ENCODE peak calls at places on chromosomes 11 and 22, in seven cellular contexts. One of them, this sample, is unnamed.

GRCh38 chr22:32341122-32341740 is 16.4 kb upstream of the RFPL3 start:
- DNase-seq in psoas muscle: no peak
- DNase-seq in ovary: no peak
- DNase-seq in cardiac muscle cell: no peak
- DNase-seq in lung: no peak
- DNase-seq in CD4-positive, alpha-beta T cell: no peak
- DNase-seq in lower lobe of right lung: no peak
- DNase-seq in this sample: no peak

GRCh38 chr11:88779551-88779950 is 286.2 kb downstream of the GRM5 start:
- DNase-seq in CD4-positive, alpha-beta T cell: no peak
- DNase-seq in lung: no peak
- DNase-seq in psoas muscle: no peak
- DNase-seq in lower lobe of right lung: no peak
- DNase-seq in cardiac muscle cell: no peak
- DNase-seq in ovary: no peak
- DNase-seq in this sample: no peak

GRCh38 chr11:104256525-104256924 is 92.6 kb upstream of the PDGFD start:
- DNase-seq in CD4-positive, alpha-beta T cell: no peak
- DNase-seq in lower lobe of right lung: no peak
- DNase-seq in ovary: no peak
- DNase-seq in cardiac muscle cell: peak; percentile 10
- DNase-seq in lung: no peak
- DNase-seq in psoas muscle: no peak
- DNase-seq in this sample: no peak

GRCh38 chr11:17790453-17790852 is 55.9 kb downstream of the KCNC1 start:
- DNase-seq in psoas muscle: no peak
- DNase-seq in ovary: no peak
- DNase-seq in cardiac muscle cell: no peak
- DNase-seq in lower lobe of right lung: no peak
- DNase-seq in CD4-positive, alpha-beta T cell: no peak
- DNase-seq in lung: no peak
- DNase-seq in this sample: no peak

GRCh38 chr11:10289765-10290420 is 4.1 kb downstream of the SBF2 start:
- DNase-seq in lung: no peak
- DNase-seq in cardiac muscle cell: no peak
- DNase-seq in lower lobe of right lung: no peak
- DNase-seq in ovary: no peak
- DNase-seq in psoas muscle: no peak
- DNase-seq in CD4-positive, alpha-beta T cell: no peak
- DNase-seq in this sample: no peak

GRCh38 chr11:114167355-114168085 is 108.0 kb downstream of the ZBTB16 start:
- DNase-seq in psoas muscle: no peak
- DNase-seq in CD4-positive, alpha-beta T cell: no peak
- DNase-seq in cardiac muscle cell: no peak
- DNase-seq in lower lobe of right lung: no peak
- DNase-seq in lung: no peak
- DNase-seq in ovary: no peak
- DNase-seq in this sample: no peak

GRCh38 chr11:128501576-128502549 is 85.5 kb downstream of the ETS1 start:
- DNase-seq in CD4-positive, alpha-beta T cell: no peak
- DNase-seq in ovary: no peak
- DNase-seq in cardiac muscle cell: no peak
- DNase-seq in lung: no peak
- DNase-seq in lower lobe of right lung: no peak
- DNase-seq in psoas muscle: no peak
- DNase-seq in this sample: no peak

GRCh38 chr11:26134481-26135355 is 197.2 kb upstream of the ANO3 start:
- DNase-seq in lower lobe of right lung: no peak
- DNase-seq in CD4-positive, alpha-beta T cell: no peak
- DNase-seq in psoas muscle: no peak
- DNase-seq in ovary: no peak
- DNase-seq in cardiac muscle cell: peak; percentile 16
- DNase-seq in lung: no peak
- DNase-seq in this sample: no peak

GRCh38 chr11:116691779-116692178 is 81.0 kb downstream of the BUD13 start:
- DNase-seq in psoas muscle: peak; percentile 36
- DNase-seq in lower lobe of right lung: peak; percentile 54
- DNase-seq in cardiac muscle cell: peak; percentile 63
- DNase-seq in ovary: peak; percentile 64
- DNase-seq in lung: peak; percentile 50
- DNase-seq in CD4-positive, alpha-beta T cell: peak; percentile 26
- DNase-seq in this sample: no peak

GRCh38 chr11:844693-845644 is 2.3 kb downstream of the TSPAN4 start:
- DNase-seq in cardiac muscle cell: peak; percentile 55
- DNase-seq in lower lobe of right lung: peak; percentile 91
- DNase-seq in CD4-positive, alpha-beta T cell: no peak
- DNase-seq in ovary: peak; percentile 95
- DNase-seq in psoas muscle: peak; percentile 90
- DNase-seq in lung: peak; percentile 94
- DNase-seq in this sample: peak; percentile 98

GRCh38 chr11:32827276-32827675 is 2.5 kb upstream of the PRRG4 start:
- DNase-seq in ovary: no peak
- DNase-seq in CD4-positive, alpha-beta T cell: no peak
- DNase-seq in cardiac muscle cell: no peak
- DNase-seq in lower lobe of right lung: no peak
- DNase-seq in psoas muscle: no peak
- DNase-seq in lung: no peak
- DNase-seq in this sample: no peak

GRCh38 chr11:64356498-64357411 is 2.2 kb upstream of the RPS6KA4 start:
- DNase-seq in CD4-positive, alpha-beta T cell: no peak
- DNase-seq in lower lobe of right lung: no peak
- DNase-seq in cardiac muscle cell: peak; percentile 84
- DNase-seq in psoas muscle: no peak
- DNase-seq in lung: no peak
- DNase-seq in ovary: no peak
- DNase-seq in this sample: peak; percentile 74

GRCh38 chr11:65559951-65560537 is 1.9 kb upstream of the LTBP3 start:
- DNase-seq in psoas muscle: no peak
- DNase-seq in lung: no peak
- DNase-seq in ovary: no peak
- DNase-seq in lower lobe of right lung: no peak
- DNase-seq in CD4-positive, alpha-beta T cell: no peak
- DNase-seq in cardiac muscle cell: no peak
- DNase-seq in this sample: peak; percentile 64

GRCh38 chr11:93541884-93542752 is 1.1 kb downstream of the SMCO4 start:
- DNase-seq in psoas muscle: peak; percentile 40
- DNase-seq in lower lobe of right lung: peak; percentile 68
- DNase-seq in ovary: peak; percentile 54
- DNase-seq in cardiac muscle cell: peak; percentile 57
- DNase-seq in lung: peak; percentile 39
- DNase-seq in CD4-positive, alpha-beta T cell: peak; percentile 13
- DNase-seq in this sample: peak; percentile 82

GRCh38 chr11:16114978-16115871 is 241.1 kb downstream of the SOX6 start:
- DNase-seq in lower lobe of right lung: no peak
- DNase-seq in ovary: no peak
- DNase-seq in psoas muscle: no peak
- DNase-seq in lung: no peak
- DNase-seq in cardiac muscle cell: no peak
- DNase-seq in CD4-positive, alpha-beta T cell: no peak
- DNase-seq in this sample: no peak

GRCh38 chr11:75891947-75892739 is 77.1 kb downstream of the UVRAG start:
- DNase-seq in ovary: no peak
- DNase-seq in CD4-positive, alpha-beta T cell: no peak
- DNase-seq in psoas muscle: no peak
- DNase-seq in cardiac muscle cell: no peak
- DNase-seq in lower lobe of right lung: no peak
- DNase-seq in lung: no peak
- DNase-seq in this sample: no peak

GRCh38 chr11:78424334-78425270 is 7.0 kb upstream of the GAB2 start:
- DNase-seq in lower lobe of right lung: no peak
- DNase-seq in psoas muscle: no peak
- DNase-seq in cardiac muscle cell: no peak
- DNase-seq in CD4-positive, alpha-beta T cell: no peak
- DNase-seq in lung: no peak
- DNase-seq in ovary: no peak
- DNase-seq in this sample: no peak

GRCh38 chr22:48182036-48182435 is 1419.6 kb downstream of the TBC1D22A start:
- DNase-seq in lung: no peak
- DNase-seq in CD4-positive, alpha-beta T cell: no peak
- DNase-seq in lower lobe of right lung: no peak
- DNase-seq in cardiac muscle cell: no peak
- DNase-seq in psoas muscle: no peak
- DNase-seq in ovary: no peak
- DNase-seq in this sample: no peak
- H3K9me3 ChIP-seq in lung: no peaks in the 10 kb centered on the region
- H3K9me3 ChIP-seq in CD4-positive, alpha-beta T cell: no peaks in the 10 kb centered on the region
- H3K9me3 ChIP-seq in lower lobe of right lung: no peaks in the 10 kb centered on the region
- H3K9me3 ChIP-seq in cardiac muscle cell: no peaks in the 10 kb centered on the region
- H3K9me3 ChIP-seq in psoas muscle: no peaks in the 10 kb centered on the region
- H3K9me3 ChIP-seq in ovary: no peaks in the 10 kb centered on the region
- H3K9me3 ChIP-seq in this sample: no peaks in the 10 kb centered on the region

GRCh38 chr22:49548356-49549202 is 279.1 kb downstream of the BRD1 start:
- DNase-seq in ovary: peak; percentile 3
- DNase-seq in lower lobe of right lung: peak; percentile 30
- DNase-seq in cardiac muscle cell: no peak
- DNase-seq in CD4-positive, alpha-beta T cell: no peak
- DNase-seq in lung: no peak
- DNase-seq in psoas muscle: no peak
- DNase-seq in this sample: peak; percentile 57
- H3K9me3 ChIP-seq in ovary: peaks cover 9% of the 10 kb centered on the region
- H3K9me3 ChIP-seq in lower lobe of right lung: peaks cover 15% of the 10 kb centered on the region
- H3K9me3 ChIP-seq in cardiac muscle cell: no peaks in the 10 kb centered on the region
- H3K9me3 ChIP-seq in CD4-positive, alpha-beta T cell: no peaks in the 10 kb centered on the region
- H3K9me3 ChIP-seq in lung: no peaks in the 10 kb centered on the region
- H3K9me3 ChIP-seq in psoas muscle: no peaks in the 10 kb centered on the region
- H3K9me3 ChIP-seq in this sample: no peaks in the 10 kb centered on the region

GRCh38 chr11:122917311-122917710 is 34.8 kb downstream of the JHY start:
- DNase-seq in cardiac muscle cell: no peak
- DNase-seq in lung: peak; percentile 83
- DNase-seq in psoas muscle: peak; percentile 20
- DNase-seq in ovary: no peak
- DNase-seq in CD4-positive, alpha-beta T cell: no peak
- DNase-seq in lower lobe of right lung: no peak
- DNase-seq in this sample: no peak
- H3K9me3 ChIP-seq in cardiac muscle cell: no peaks in the 10 kb centered on the region
- H3K9me3 ChIP-seq in lung: no peaks in the 10 kb centered on the region
- H3K9me3 ChIP-seq in psoas muscle: no peaks in the 10 kb centered on the region
- H3K9me3 ChIP-seq in ovary: no peaks in the 10 kb centered on the region
- H3K9me3 ChIP-seq in CD4-positive, alpha-beta T cell: no peaks in the 10 kb centered on the region
- H3K9me3 ChIP-seq in lower lobe of right lung: no peaks in the 10 kb centered on the region
- H3K9me3 ChIP-seq in this sample: no peaks in the 10 kb centered on the region

GRCh38 chr11:36000616-36001190 is 56.8 kb downstream of the LDLRAD3 start:
- DNase-seq in cardiac muscle cell: no peak
- DNase-seq in psoas muscle: no peak
- DNase-seq in lower lobe of right lung: no peak
- DNase-seq in lung: peak; percentile 63
- DNase-seq in ovary: no peak
- DNase-seq in CD4-positive, alpha-beta T cell: no peak
- DNase-seq in this sample: no peak
- H3K9me3 ChIP-seq in cardiac muscle cell: no peaks in the 10 kb centered on the region
- H3K9me3 ChIP-seq in psoas muscle: no peaks in the 10 kb centered on the region
- H3K9me3 ChIP-seq in lower lobe of right lung: no peaks in the 10 kb centered on the region
- H3K9me3 ChIP-seq in lung: no peaks in the 10 kb centered on the region
- H3K9me3 ChIP-seq in ovary: no peaks in the 10 kb centered on the region
- H3K9me3 ChIP-seq in CD4-positive, alpha-beta T cell: no peaks in the 10 kb centered on the region
- H3K9me3 ChIP-seq in this sample: no peaks in the 10 kb centered on the region

GRCh38 chr11:35970445-35970844 is 26.6 kb downstream of the LDLRAD3 start:
- DNase-seq in lower lobe of right lung: no peak
- DNase-seq in CD4-positive, alpha-beta T cell: no peak
- DNase-seq in psoas muscle: no peak
- DNase-seq in cardiac muscle cell: no peak
- DNase-seq in lung: no peak
- DNase-seq in ovary: no peak
- DNase-seq in this sample: no peak
- H3K9me3 ChIP-seq in lower lobe of right lung: no peaks in the 10 kb centered on the region
- H3K9me3 ChIP-seq in CD4-positive, alpha-beta T cell: no peaks in the 10 kb centered on the region
- H3K9me3 ChIP-seq in psoas muscle: no peaks in the 10 kb centered on the region
- H3K9me3 ChIP-seq in cardiac muscle cell: no peaks in the 10 kb centered on the region
- H3K9me3 ChIP-seq in lung: peaks cover 3% of the 10 kb centered on the region
- H3K9me3 ChIP-seq in ovary: no peaks in the 10 kb centered on the region
- H3K9me3 ChIP-seq in this sample: no peaks in the 10 kb centered on the region

GRCh38 chr11:48669146-48669545 is 180.6 kb downstream of the OR4A47 start:
- DNase-seq in CD4-positive, alpha-beta T cell: no peak
- DNase-seq in ovary: no peak
- DNase-seq in lung: no peak
- DNase-seq in cardiac muscle cell: no peak
- DNase-seq in lower lobe of right lung: no peak
- DNase-seq in psoas muscle: no peak
- DNase-seq in this sample: no peak
- H3K9me3 ChIP-seq in CD4-positive, alpha-beta T cell: peaks cover 53% of the 10 kb centered on the region
- H3K9me3 ChIP-seq in ovary: peaks cover 2% of the 10 kb centered on the region
- H3K9me3 ChIP-seq in lung: peaks cover 57% of the 10 kb centered on the region
- H3K9me3 ChIP-seq in cardiac muscle cell: no peaks in the 10 kb centered on the region
- H3K9me3 ChIP-seq in lower lobe of right lung: peaks cover 31% of the 10 kb centered on the region
- H3K9me3 ChIP-seq in psoas muscle: peaks cover 25% of the 10 kb centered on the region
- H3K9me3 ChIP-seq in this sample: peaks cover 32% of the 10 kb centered on the region

DNA sequence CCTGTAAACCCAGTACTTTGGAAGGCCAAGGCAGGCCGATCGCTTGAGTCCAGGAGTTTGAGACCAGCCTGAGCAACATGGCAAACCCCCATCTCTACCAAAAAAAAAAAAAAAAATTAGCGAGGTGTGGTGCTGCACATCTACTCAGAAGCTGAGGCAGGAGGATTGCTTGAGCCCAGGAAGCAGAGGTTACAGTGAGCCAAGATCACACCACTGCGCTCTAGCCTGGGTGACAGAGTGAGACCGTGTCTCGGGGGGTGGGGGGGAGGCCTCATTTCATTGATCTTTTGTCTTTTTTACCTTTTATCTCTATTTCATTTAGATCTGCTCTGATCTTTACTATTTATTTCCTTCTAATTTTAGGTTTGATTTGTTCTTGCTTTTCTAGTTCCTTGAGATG is 51.8 kb downstream of the KCNQ1OT1 start:
- DNase-seq in lung: no peak
- DNase-seq in CD4-positive, alpha-beta T cell: no peak
- DNase-seq in ovary: no peak
- DNase-seq in cardiac muscle cell: no peak
- DNase-seq in psoas muscle: no peak
- DNase-seq in lower lobe of right lung: no peak
- DNase-seq in this sample: no peak
- H3K9me3 ChIP-seq in lung: peaks cover 22% of the 10 kb centered on the region
- H3K9me3 ChIP-seq in CD4-positive, alpha-beta T cell: peaks cover 68% of the 10 kb centered on the region
- H3K9me3 ChIP-seq in ovary: peaks cover 15% of the 10 kb centered on the region
- H3K9me3 ChIP-seq in cardiac muscle cell: no peaks in the 10 kb centered on the region
- H3K9me3 ChIP-seq in psoas muscle: peaks cover 75% of the 10 kb centered on the region
- H3K9me3 ChIP-seq in lower lobe of right lung: peaks cover 74% of the 10 kb centered on the region
- H3K9me3 ChIP-seq in this sample: peaks cover 86% of the 10 kb centered on the region

DNA sequence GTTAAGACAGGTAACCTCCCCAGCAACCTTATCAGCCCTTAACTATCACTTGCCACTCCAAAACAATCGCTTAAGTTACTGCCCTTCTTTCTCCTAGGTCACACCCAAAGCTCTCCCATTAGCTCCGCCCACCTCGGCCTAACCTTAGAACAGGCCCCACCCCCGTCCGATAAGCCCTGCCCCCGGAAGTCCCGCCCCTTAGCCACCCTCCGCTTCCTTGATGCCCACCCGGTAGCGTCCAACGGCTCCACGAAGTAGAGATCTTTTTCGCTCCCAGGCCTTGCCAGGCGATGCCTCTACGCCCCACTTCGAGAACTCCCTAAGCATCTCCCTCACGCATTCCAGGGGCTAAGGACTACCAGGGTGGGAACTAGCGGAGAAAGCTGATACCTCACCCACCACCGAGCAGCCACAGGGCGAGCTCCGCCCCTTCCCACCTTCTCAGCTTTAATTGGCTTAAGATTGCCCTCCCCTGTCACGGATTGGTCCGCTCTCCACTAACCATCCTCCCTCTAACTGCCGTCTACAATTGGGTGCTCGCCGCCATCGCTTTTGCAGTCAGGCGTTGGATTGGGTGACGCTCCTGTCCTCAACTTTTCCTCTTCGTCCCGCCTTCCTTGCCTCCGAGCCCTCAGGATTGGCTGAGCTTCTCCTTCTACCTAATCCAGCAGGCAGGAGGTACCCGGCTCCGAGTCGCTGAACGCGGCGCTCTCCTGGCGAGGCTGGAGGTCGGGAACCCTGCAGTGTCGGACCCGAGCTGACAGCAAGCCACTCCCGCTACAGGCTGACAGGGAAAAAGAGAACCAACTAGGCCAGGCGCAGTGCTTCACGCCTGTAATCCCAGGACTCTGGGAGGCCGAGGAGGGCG is at the start of gene ZBTB3:
- DNase-seq in ovary: peak; percentile 95
- DNase-seq in lower lobe of right lung: peak; percentile 97
- DNase-seq in CD4-positive, alpha-beta T cell: peak; percentile 95
- DNase-seq in cardiac muscle cell: peak; percentile 98
- DNase-seq in lung: peak; percentile 98
- DNase-seq in psoas muscle: peak; percentile 96
- DNase-seq in this sample: peak; percentile 98
- H3K9me3 ChIP-seq in ovary: no peaks in the 10 kb centered on the region
- H3K9me3 ChIP-seq in lower lobe of right lung: no peaks in the 10 kb centered on the region
- H3K9me3 ChIP-seq in CD4-positive, alpha-beta T cell: no peaks in the 10 kb centered on the region
- H3K9me3 ChIP-seq in cardiac muscle cell: no peaks in the 10 kb centered on the region
- H3K9me3 ChIP-seq in lung: no peaks in the 10 kb centered on the region
- H3K9me3 ChIP-seq in psoas muscle: no peaks in the 10 kb centered on the region
- H3K9me3 ChIP-seq in this sample: no peaks in the 10 kb centered on the region